ENCODE peak calls at places on chromosome 1, in ten cellular contexts. One of them, this sample, is unnamed.
A peak's percentile ranks its signal among the peaks of the same experiment; 100 is the strongest.

GRCh38 chr1:63148825-63149645 is 173.3 kb upstream of the FOXD3 start:
- DNase-seq in kidney tubule cell: peak; percentile 51
- DNase-seq in brain pericyte: no peak
- DNase-seq in AG10803: peak; percentile 49
- DNase-seq in GM20000: peak; percentile 34
- DNase-seq in SW480: peak; percentile 33
- DNase-seq in activated naive CD4-positive, alpha-beta T cell: no peak
- DNase-seq in glomerular endothelial cell: no peak
- DNase-seq in stimulated activated CD4-positive, alpha-beta T cell treated with anti-CD3 and anti-CD28 coated beads, Interleukin-1b, Interleukin-23, amount 100 ng/mL, for 1 hour: no peak
- DNase-seq in fibroblast of mammary gland: peak; percentile 32
- DNase-seq in this sample: peak; percentile 47

GRCh38 chr1:45679123-45679522 is 7.2 kb downstream of the GPBP1L1 start:
- DNase-seq in kidney tubule cell: peak; percentile 17
- DNase-seq in brain pericyte: no peak
- DNase-seq in AG10803: peak; percentile 73
- DNase-seq in GM20000: no peak
- DNase-seq in SW480: no peak
- DNase-seq in activated naive CD4-positive, alpha-beta T cell: no peak
- DNase-seq in glomerular endothelial cell: no peak
- DNase-seq in stimulated activated CD4-positive, alpha-beta T cell treated with anti-CD3 and anti-CD28 coated beads, Interleukin-1b, Interleukin-23, amount 100 ng/mL, for 1 hour: no peak
- DNase-seq in fibroblast of mammary gland: peak; percentile 16
- DNase-seq in this sample: peak; percentile 17

GRCh38 chr1:183180634-183181056 is 5.4 kb upstream of the LAMC2 start:
- DNase-seq in kidney tubule cell: peak; percentile 98
- DNase-seq in brain pericyte: no peak
- DNase-seq in AG10803: peak; percentile 84
- DNase-seq in GM20000: peak; percentile 70
- DNase-seq in SW480: peak; percentile 92
- DNase-seq in activated naive CD4-positive, alpha-beta T cell: no peak
- DNase-seq in glomerular endothelial cell: no peak
- DNase-seq in stimulated activated CD4-positive, alpha-beta T cell treated with anti-CD3 and anti-CD28 coated beads, Interleukin-1b, Interleukin-23, amount 100 ng/mL, for 1 hour: no peak
- DNase-seq in fibroblast of mammary gland: peak; percentile 92
- DNase-seq in this sample: peak; percentile 82

GRCh38 chr1:65026235-65026634 is 59.9 kb upstream of the JAK1 start:
- DNase-seq in kidney tubule cell: no peak
- DNase-seq in brain pericyte: no peak
- DNase-seq in AG10803: peak; percentile 9
- DNase-seq in GM20000: no peak
- DNase-seq in SW480: no peak
- DNase-seq in activated naive CD4-positive, alpha-beta T cell: no peak
- DNase-seq in glomerular endothelial cell: no peak
- DNase-seq in stimulated activated CD4-positive, alpha-beta T cell treated with anti-CD3 and anti-CD28 coated beads, Interleukin-1b, Interleukin-23, amount 100 ng/mL, for 1 hour: no peak
- DNase-seq in fibroblast of mammary gland: peak; percentile 46
- DNase-seq in this sample: no peak

GRCh38 chr1:98164508-98164907 is 243.7 kb upstream of the DPYD start:
- DNase-seq in kidney tubule cell: no peak
- DNase-seq in brain pericyte: no peak
- DNase-seq in AG10803: no peak
- DNase-seq in GM20000: no peak
- DNase-seq in SW480: no peak
- DNase-seq in activated naive CD4-positive, alpha-beta T cell: no peak
- DNase-seq in glomerular endothelial cell: no peak
- DNase-seq in stimulated activated CD4-positive, alpha-beta T cell treated with anti-CD3 and anti-CD28 coated beads, Interleukin-1b, Interleukin-23, amount 100 ng/mL, for 1 hour: no peak
- DNase-seq in fibroblast of mammary gland: no peak
- DNase-seq in this sample: no peak

GRCh38 chr1:81125672-81126071 is 675.1 kb upstream of the ADGRL2 start:
- DNase-seq in kidney tubule cell: no peak
- DNase-seq in brain pericyte: no peak
- DNase-seq in AG10803: no peak
- DNase-seq in GM20000: no peak
- DNase-seq in SW480: no peak
- DNase-seq in activated naive CD4-positive, alpha-beta T cell: no peak
- DNase-seq in glomerular endothelial cell: no peak
- DNase-seq in stimulated activated CD4-positive, alpha-beta T cell treated with anti-CD3 and anti-CD28 coated beads, Interleukin-1b, Interleukin-23, amount 100 ng/mL, for 1 hour: no peak
- DNase-seq in fibroblast of mammary gland: no peak
- DNase-seq in this sample: no peak

GRCh38 chr1:17822741-17823426 is 67.8 kb downstream of the ACTL8 start:
- DNase-seq in kidney tubule cell: no peak
- DNase-seq in brain pericyte: no peak
- DNase-seq in AG10803: no peak
- DNase-seq in GM20000: no peak
- DNase-seq in SW480: no peak
- DNase-seq in activated naive CD4-positive, alpha-beta T cell: no peak
- DNase-seq in glomerular endothelial cell: no peak
- DNase-seq in stimulated activated CD4-positive, alpha-beta T cell treated with anti-CD3 and anti-CD28 coated beads, Interleukin-1b, Interleukin-23, amount 100 ng/mL, for 1 hour: no peak
- DNase-seq in fibroblast of mammary gland: no peak
- DNase-seq in this sample: no peak

GRCh38 chr1:53626576-53626975 is 112.4 kb downstream of the GLIS1 start:
- DNase-seq in kidney tubule cell: no peak
- DNase-seq in brain pericyte: no peak
- DNase-seq in AG10803: no peak
- DNase-seq in GM20000: no peak
- DNase-seq in SW480: no peak
- DNase-seq in activated naive CD4-positive, alpha-beta T cell: no peak
- DNase-seq in glomerular endothelial cell: no peak
- DNase-seq in stimulated activated CD4-positive, alpha-beta T cell treated with anti-CD3 and anti-CD28 coated beads, Interleukin-1b, Interleukin-23, amount 100 ng/mL, for 1 hour: no peak
- DNase-seq in fibroblast of mammary gland: no peak
- DNase-seq in this sample: no peak

GRCh38 chr1:32627596-32628162 is 22.7 kb downstream of the ZBTB8OS start:
- DNase-seq in kidney tubule cell: no peak
- DNase-seq in brain pericyte: no peak
- DNase-seq in AG10803: peak; percentile 77
- DNase-seq in GM20000: peak; percentile 64
- DNase-seq in SW480: no peak
- DNase-seq in activated naive CD4-positive, alpha-beta T cell: no peak
- DNase-seq in glomerular endothelial cell: no peak
- DNase-seq in stimulated activated CD4-positive, alpha-beta T cell treated with anti-CD3 and anti-CD28 coated beads, Interleukin-1b, Interleukin-23, amount 100 ng/mL, for 1 hour: no peak
- DNase-seq in fibroblast of mammary gland: no peak
- DNase-seq in this sample: peak; percentile 16

This sample was measured in iris pigment epithelial cell.